ENCODE peak calls at places on chromosomes 7 and 10, in five cellular contexts. One of them, this sample, is unnamed.

GRCh38 chr10:72812415-72812797 is 81.1 kb upstream of the OIT3 start:
- DNase-seq in fibroblast of pulmonary artery: no peak
- DNase-seq in BJ: no peak
- DNase-seq in GM12865: no peak
- DNase-seq in neural progenitor cell: no peak
- DNase-seq in this sample: no peak

GRCh38 chr10:33805831-33806230 is 471.4 kb upstream of the NRP1 start:
- DNase-seq in fibroblast of pulmonary artery: no peak
- DNase-seq in BJ: no peak
- DNase-seq in GM12865: no peak
- DNase-seq in neural progenitor cell: no peak
- DNase-seq in this sample: no peak

GRCh38 chr10:78044699-78045098 is 11.0 kb downstream of the RPS24 start:
- DNase-seq in fibroblast of pulmonary artery: peak; percentile 40
- DNase-seq in BJ: no peak
- DNase-seq in GM12865: no peak
- DNase-seq in neural progenitor cell: no peak
- DNase-seq in this sample: peak; percentile 4

GRCh38 chr10:133132711-133133291 is 27.2 kb upstream of the KNDC1 start:
- DNase-seq in fibroblast of pulmonary artery: no peak
- DNase-seq in BJ: no peak
- DNase-seq in GM12865: no peak
- DNase-seq in neural progenitor cell: no peak
- DNase-seq in this sample: no peak

GRCh38 chr7:45196374-45196773 is 38.8 kb downstream of the RAMP3 start:
- DNase-seq in fibroblast of pulmonary artery: no peak
- DNase-seq in BJ: no peak
- DNase-seq in GM12865: peak; percentile 70
- DNase-seq in neural progenitor cell: no peak
- DNase-seq in this sample: no peak

GRCh38 chr10:86773486-86773885 is 17.1 kb downstream of the BMPR1A start:
- DNase-seq in fibroblast of pulmonary artery: no peak
- DNase-seq in BJ: no peak
- DNase-seq in GM12865: no peak
- DNase-seq in neural progenitor cell: no peak
- DNase-seq in this sample: no peak

GRCh38 chr10:124539935-124540641 is 78.5 kb downstream of the LHPP start:
- DNase-seq in fibroblast of pulmonary artery: peak; percentile 54
- DNase-seq in BJ: no peak
- DNase-seq in GM12865: peak; percentile 65
- DNase-seq in neural progenitor cell: peak; percentile 85
- DNase-seq in this sample: peak; percentile 27

GRCh38 chr10:32326119-32326518 is 20.8 kb downstream of the EPC1 start:
- DNase-seq in fibroblast of pulmonary artery: no peak
- DNase-seq in BJ: no peak
- DNase-seq in GM12865: peak; percentile 81
- DNase-seq in neural progenitor cell: no peak
- DNase-seq in this sample: no peak

GRCh38 chr7:137634356-137634755 is 212.4 kb downstream of the DGKI start:
- DNase-seq in fibroblast of pulmonary artery: no peak
- DNase-seq in BJ: no peak
- DNase-seq in GM12865: no peak
- DNase-seq in neural progenitor cell: no peak
- DNase-seq in this sample: no peak

GRCh38 chr10:47060356-47060755 is 149.1 kb downstream of the PTPN20 start:
- DNase-seq in fibroblast of pulmonary artery: no peak
- DNase-seq in BJ: no peak
- DNase-seq in GM12865: no peak
- DNase-seq in neural progenitor cell: no peak
- DNase-seq in this sample: no peak

GRCh38 chr7:129825005-129825553 is 127.7 kb downstream of the UBE2H start:
- DNase-seq in fibroblast of pulmonary artery: no peak
- DNase-seq in BJ: no peak
- DNase-seq in GM12865: peak; percentile 76
- DNase-seq in neural progenitor cell: peak; percentile 90
- DNase-seq in this sample: peak; percentile 63

GRCh38 chr7:151837285-151838042 is 39.5 kb downstream of the PRKAG2 start:
- DNase-seq in fibroblast of pulmonary artery: no peak
- DNase-seq in BJ: no peak
- DNase-seq in GM12865: no peak
- DNase-seq in neural progenitor cell: peak; percentile 91
- DNase-seq in this sample: no peak

GRCh38 chr7:131107343-131108211 is 220.1 kb upstream of the MKLN1 start:
- DNase-seq in fibroblast of pulmonary artery: peak; percentile 92
- DNase-seq in BJ: no peak
- DNase-seq in GM12865: peak; percentile 90
- DNase-seq in neural progenitor cell: peak; percentile 62
- DNase-seq in this sample: peak; percentile 76

GRCh38 chr10:1736180-1736971 is 949 bp downstream of the ADARB2 start:
- DNase-seq in fibroblast of pulmonary artery: no peak
- DNase-seq in BJ: no peak
- DNase-seq in GM12865: no peak
- DNase-seq in neural progenitor cell: peak; percentile 19
- DNase-seq in this sample: no peak

GRCh38 chr10:20355915-20356314 is 539.7 kb downstream of the PLXDC2 start:
- DNase-seq in fibroblast of pulmonary artery: no peak
- DNase-seq in BJ: no peak
- DNase-seq in GM12865: no peak
- DNase-seq in neural progenitor cell: no peak
- DNase-seq in this sample: no peak
- H3K4me3 ChIP-seq in fibroblast of pulmonary artery: no peak overlapping the region
- H3K4me3 ChIP-seq in BJ: no peak overlapping the region
- H3K4me3 ChIP-seq in GM12865: no peak overlapping the region
- H3K4me3 ChIP-seq in neural progenitor cell: no peak overlapping the region
- H3K4me3 ChIP-seq in this sample: no peak overlapping the region

GRCh38 chr10:16853201-16853600 is 36.0 kb upstream of the RSU1 start:
- DNase-seq in fibroblast of pulmonary artery: peak; percentile 77
- DNase-seq in BJ: no peak
- DNase-seq in GM12865: peak; percentile 16
- DNase-seq in neural progenitor cell: no peak
- DNase-seq in this sample: peak; percentile 78
- TF ChIP-seq CTCF in fibroblast of pulmonary artery: peak; percentile 66
- TF ChIP-seq CTCF in BJ: peak; percentile 51
- TF ChIP-seq CTCF in GM12865: peak; percentile 9
- TF ChIP-seq CTCF in neural progenitor cell: no peak
- TF ChIP-seq CTCF in this sample: peak; percentile 63

DNA sequence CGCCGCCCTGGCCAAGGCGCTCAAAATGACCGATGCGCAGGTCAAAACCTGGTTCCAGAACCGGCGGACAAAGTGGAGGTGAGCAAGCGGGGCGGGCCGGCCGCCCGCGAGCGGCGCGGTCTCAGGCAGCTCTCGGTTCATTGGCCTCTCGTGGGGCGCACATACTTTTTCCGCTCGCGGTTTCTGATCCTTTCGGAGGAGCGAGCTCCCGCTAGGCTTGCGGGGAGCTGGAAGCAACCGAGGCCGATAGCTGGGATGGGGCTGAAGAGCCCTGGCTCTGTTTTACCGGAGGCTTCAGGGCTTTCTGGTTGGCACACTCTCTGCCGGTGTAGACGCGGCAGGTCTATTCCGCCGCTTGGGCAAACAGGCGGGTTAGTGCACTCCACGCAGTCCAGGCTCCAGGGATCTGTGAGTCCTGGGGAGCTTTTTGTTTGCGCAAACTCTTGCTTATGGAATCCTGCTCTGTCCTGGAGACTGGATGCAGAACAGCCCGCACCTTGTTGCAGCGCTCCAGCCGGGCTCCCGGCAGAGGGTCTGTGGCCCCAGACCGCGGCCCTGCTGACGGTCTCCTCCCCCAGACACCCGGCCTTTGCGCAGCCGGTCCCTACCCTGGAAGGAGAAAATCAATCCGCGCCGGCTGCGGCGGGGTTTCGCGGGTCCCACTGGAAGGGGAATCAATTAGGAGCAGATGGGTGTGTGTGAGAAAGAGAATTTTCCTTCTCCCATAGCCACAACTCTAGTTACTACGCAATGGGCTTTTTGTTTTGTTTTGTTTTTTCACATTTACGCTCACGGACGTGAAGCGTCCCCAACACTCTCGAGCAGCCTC is 3.4 kb downstream of the TLX1 start:
- DNase-seq in fibroblast of pulmonary artery: no peak
- DNase-seq in BJ: no peak
- DNase-seq in GM12865: no peak
- DNase-seq in neural progenitor cell: no peak
- DNase-seq in this sample: no peak
- H3K4me3 ChIP-seq in fibroblast of pulmonary artery: no peak overlapping the region
- H3K4me3 ChIP-seq in BJ: no peak overlapping the region
- H3K4me3 ChIP-seq in GM12865: no peak overlapping the region
- H3K4me3 ChIP-seq in neural progenitor cell: no peak overlapping the region
- H3K4me3 ChIP-seq in this sample: no peak overlapping the region

GRCh38 chr10:74738985-74739567 is 87.3 kb upstream of the KAT6B start:
- DNase-seq in fibroblast of pulmonary artery: peak; percentile 42
- DNase-seq in BJ: no peak
- DNase-seq in GM12865: peak; percentile 97
- DNase-seq in neural progenitor cell: no peak
- DNase-seq in this sample: peak; percentile 15
- TF ChIP-seq CTCF in fibroblast of pulmonary artery: peak; percentile 48
- TF ChIP-seq CTCF in BJ: no peak
- TF ChIP-seq CTCF in GM12865: peak; percentile 45
- TF ChIP-seq CTCF in neural progenitor cell: peak; percentile 20
- TF ChIP-seq CTCF in this sample: peak; percentile 30

DNA sequence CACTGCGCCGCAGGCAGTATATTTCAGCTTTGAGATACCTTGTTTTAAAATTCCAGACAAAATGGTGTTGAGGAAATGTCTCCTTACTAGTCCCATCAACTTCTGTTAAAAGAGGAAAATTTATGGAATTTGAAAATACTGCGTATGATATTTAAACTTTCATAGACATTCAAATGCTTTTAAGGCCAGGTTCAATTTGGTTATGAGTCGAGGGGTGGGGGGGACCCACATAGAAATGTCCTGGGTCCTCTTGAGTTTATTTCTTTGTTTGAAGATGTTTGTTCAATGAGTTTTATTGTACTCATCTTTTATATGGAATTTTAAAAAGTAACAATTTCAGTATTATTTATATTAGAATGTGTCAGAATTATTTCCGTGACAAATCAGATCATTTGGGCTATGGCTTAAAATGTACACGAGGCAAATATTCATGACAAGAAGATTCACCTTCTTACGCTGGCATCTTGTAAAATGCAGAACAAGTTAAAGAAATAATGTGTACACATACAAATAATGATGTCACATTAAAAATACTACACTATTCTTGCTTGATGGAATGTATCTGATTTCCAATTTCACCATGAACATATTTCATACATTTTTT is 1.3 kb downstream of the IKZF1 start:
- DNase-seq in fibroblast of pulmonary artery: no peak
- DNase-seq in BJ: no peak
- DNase-seq in GM12865: no peak
- DNase-seq in neural progenitor cell: no peak
- DNase-seq in this sample: no peak
- H3K4me3 ChIP-seq in fibroblast of pulmonary artery: no peak overlapping the region
- H3K4me3 ChIP-seq in BJ: no peak overlapping the region
- H3K4me3 ChIP-seq in GM12865: peak overlapping the region; percentile 81
- H3K4me3 ChIP-seq in neural progenitor cell: no peak overlapping the region
- H3K4me3 ChIP-seq in this sample: no peak overlapping the region

DNA sequence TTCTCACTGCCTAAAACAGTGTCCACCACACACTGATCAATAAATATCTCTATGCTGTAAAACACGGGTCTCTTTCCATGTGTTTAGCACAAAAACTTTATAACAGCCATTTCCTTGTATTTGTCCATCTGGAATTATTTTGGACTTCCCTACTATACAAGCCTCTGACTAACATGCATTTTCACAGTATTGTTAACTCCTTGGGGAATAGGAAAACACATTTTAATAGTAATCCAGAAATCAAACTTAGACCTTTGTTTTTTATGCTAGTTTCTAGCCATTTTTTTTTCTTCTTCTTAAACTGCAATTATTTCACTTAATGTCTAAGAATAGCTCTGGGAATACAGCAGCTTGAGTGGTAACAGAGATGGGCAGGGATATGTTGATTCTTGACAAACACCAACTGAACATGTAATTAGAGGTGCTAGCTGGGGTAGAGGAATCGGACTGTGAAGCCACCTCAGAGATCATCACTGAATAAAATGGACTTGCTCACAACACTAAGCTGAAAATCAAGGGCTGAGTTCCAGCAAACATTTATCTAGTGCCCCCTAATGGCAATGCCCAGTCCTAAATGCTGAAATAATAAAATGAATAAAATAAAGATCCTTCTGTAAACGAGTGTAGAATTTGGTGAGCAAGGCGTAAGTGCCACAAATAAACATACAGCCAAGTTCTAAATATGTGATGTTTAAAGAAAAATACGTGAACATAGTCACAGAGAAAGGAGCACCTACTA is 593.1 kb downstream of the SORCS1 start:
- DNase-seq in fibroblast of pulmonary artery: peak; percentile 78
- DNase-seq in BJ: no peak
- DNase-seq in GM12865: peak; percentile 12
- DNase-seq in neural progenitor cell: peak; percentile 57
- DNase-seq in this sample: peak; percentile 64
- TF ChIP-seq CTCF in fibroblast of pulmonary artery: peak; percentile 82
- TF ChIP-seq CTCF in BJ: peak; percentile 64
- TF ChIP-seq CTCF in GM12865: peak; percentile 25
- TF ChIP-seq CTCF in neural progenitor cell: peak; percentile 78
- TF ChIP-seq CTCF in this sample: peak; percentile 65

GRCh38 chr10:127196227-127196954 is at the start of gene INSYN2A:
- DNase-seq in fibroblast of pulmonary artery: peak; percentile 61
- DNase-seq in BJ: no peak
- DNase-seq in GM12865: no peak
- DNase-seq in neural progenitor cell: peak; percentile 85
- DNase-seq in this sample: peak; percentile 53

GRCh38 chr10:127198307-127198706 is 1.9 kb upstream of the INSYN2A start:
- DNase-seq in fibroblast of pulmonary artery: no peak
- DNase-seq in BJ: no peak
- DNase-seq in GM12865: no peak
- DNase-seq in neural progenitor cell: no peak
- DNase-seq in this sample: no peak

GRCh38 chr10:127198721-127199120 is 2.3 kb upstream of the INSYN2A start:
- DNase-seq in fibroblast of pulmonary artery: no peak
- DNase-seq in BJ: no peak
- DNase-seq in GM12865: no peak
- DNase-seq in neural progenitor cell: no peak
- DNase-seq in this sample: no peak

GRCh38 chr10:127195571-127196226 is 692 bp downstream of the INSYN2A start:
- DNase-seq in fibroblast of pulmonary artery: peak; percentile 23
- DNase-seq in BJ: no peak
- DNase-seq in GM12865: no peak
- DNase-seq in neural progenitor cell: peak; percentile 51
- DNase-seq in this sample: peak; percentile 19

DNA sequence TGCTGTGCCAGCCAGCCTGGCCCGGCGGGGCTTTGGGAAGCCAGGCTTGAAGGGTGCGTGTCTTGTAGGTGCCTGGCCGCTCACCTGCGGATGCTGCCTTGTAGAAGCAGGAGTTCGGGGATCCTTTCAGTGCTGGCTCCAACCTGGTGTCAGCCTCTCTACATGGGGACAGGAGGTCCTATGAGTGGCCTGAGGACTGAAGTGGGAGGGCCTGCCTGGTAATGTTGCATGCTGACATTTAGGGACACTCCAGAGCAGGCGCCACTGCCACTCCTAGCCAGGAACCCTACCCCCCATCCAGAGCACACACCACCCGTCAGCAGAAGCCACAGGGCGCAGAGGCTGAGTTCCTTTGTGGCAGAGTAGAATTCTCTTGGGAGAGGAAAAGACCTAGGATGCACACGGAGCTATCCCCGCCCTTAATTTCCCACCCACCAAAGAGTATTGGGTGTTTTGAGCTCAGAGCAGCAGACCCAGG is 603 bp upstream of the INSYN2A start:
- DNase-seq in fibroblast of pulmonary artery: no peak
- DNase-seq in BJ: no peak
- DNase-seq in GM12865: no peak
- DNase-seq in neural progenitor cell: no peak
- DNase-seq in this sample: peak; percentile 13
- H3K4me3 ChIP-seq in fibroblast of pulmonary artery: peak overlapping the region; percentile 51
- H3K4me3 ChIP-seq in BJ: peak overlapping the region; percentile 36
- H3K4me3 ChIP-seq in GM12865: no peak overlapping the region
- H3K4me3 ChIP-seq in neural progenitor cell: peak overlapping the region; percentile 62
- H3K4me3 ChIP-seq in this sample: peak overlapping the region; percentile 43

GRCh38 chr7:95865716-95866371 is 93.5 kb downstream of the DYNC1I1 start:
- DNase-seq in fibroblast of pulmonary artery: peak; percentile 48
- DNase-seq in BJ: no peak
- DNase-seq in GM12865: peak; percentile 15
- DNase-seq in neural progenitor cell: peak; percentile 70
- DNase-seq in this sample: peak; percentile 46
- TF ChIP-seq CTCF in fibroblast of pulmonary artery: peak; percentile 42
- TF ChIP-seq CTCF in BJ: peak; percentile 53
- TF ChIP-seq CTCF in GM12865: no peak
- TF ChIP-seq CTCF in neural progenitor cell: peak; percentile 68
- TF ChIP-seq CTCF in this sample: peak; percentile 61

This sample was measured in astrocyte of the spinal cord.